ENCODE peak calls at places on chromosome 19, in nine cellular contexts. T is fibroblast of gingiva; B is stimulated activated CD8-positive, alpha-beta memory T cell treated with anti-CD3 and anti-CD28 coated beads, Interleukin-7, amount 100 ng/mL, for 1 hour; Y is AG04449; U is activated T-cell treated with anti-CD3 and anti-CD28 coated beads for 1 hour; P is HEK293T; N is stomach; Z is gastrocnemius medialis; C is heart right ventricle. M is an unnamed sample.

GRCh38 chr19:35059006-35059798 is 17.7 kb downstream of the HPN start:
- DNase-seq in U (no peak), B (no peak), Z (no peak), T (no peak), Y (no peak), N (no peak), C (no peak), P (no peak), M (no peak)

GRCh38 chr19:16180611-16181010 is 4.6 kb upstream of the FAM32A start:
- DNase-seq in Z (no peak), N (no peak), T (peak; percentile 53), C (no peak), Y (peak; percentile 77), U (no peak), P (no peak), B (no peak), M (no peak)

GRCh38 chr19:34975056-34975455 is 11.0 kb upstream of the ZNF792 start:
- DNase-seq in B (no peak), Z (no peak), T (no peak), C (no peak), P (no peak), U (no peak), Y (no peak), N (no peak), M (no peak)

GRCh38 chr19:4445963-4446668 is 11.5 kb downstream of the UBXN6 start:
- DNase-seq in U (no peak), Y (no peak), C (no peak), B (no peak), Z (no peak), P (no peak), N (no peak), T (no peak), M (no peak)

GRCh38 chr19:8145969-8146368 is 3.4 kb downstream of the FBN3 start:
- DNase-seq in U (no peak), Y (no peak), B (no peak), C (no peak), Z (no peak), P (no peak), T (no peak), N (no peak), M (no peak)

GRCh38 chr19:56403261-56403660 is 871 bp upstream of the ZNF583 start:
- DNase-seq in Y (no peak), T (no peak), Z (no peak), U (no peak), N (no peak), P (no peak), C (no peak), B (no peak), M (no peak)

GRCh38 chr19:21094347-21095025 is 12.5 kb downstream of the ZNF714 start:
- DNase-seq in Y (no peak), P (no peak), Z (no peak), U (no peak), C (no peak), N (no peak), B (no peak), T (no peak), M (no peak)

GRCh38 chr19:52343548-52343947 is 7.5 kb downstream of the ZNF610 start:
- DNase-seq in T (no peak), B (peak; percentile 19), Y (no peak), N (peak; percentile 36), Z (no peak), U (peak; percentile 28), C (peak; percentile 64), P (peak; percentile 51), M (peak; percentile 79)

GRCh38 chr19:11792942-11793341 is 5.4 kb upstream of the ZNF491 start:
- DNase-seq in P (no peak), C (no peak), B (no peak), Z (no peak), T (no peak), U (no peak), N (no peak), Y (no peak), M (no peak)

GRCh38 chr19:10747271-10747670 is 29.4 kb downstream of the DNM2 start:
- DNase-seq in T (no peak), Z (peak; percentile 27), P (no peak), Y (no peak), N (peak; percentile 58), C (no peak), U (no peak), B (no peak), M (no peak)

GRCh38 chr19:1880611-1881392 is 4.5 kb downstream of the ABHD17A start:
- DNase-seq in Y (no peak), C (no peak), T (no peak), B (no peak), Z (no peak), P (no peak), N (no peak), U (no peak), M (no peak)

GRCh38 chr19:5955638-5955935 is 22.4 kb downstream of the RANBP3 start:
- DNase-seq in U (no peak), Z (no peak), N (no peak), C (no peak), P (no peak), T (peak; percentile 82), Y (no peak), B (no peak), M (no peak)

GRCh38 chr19:1469200-1469935 is 9.6 kb downstream of the C19orf25 start:
- DNase-seq in Z (no peak), U (no peak), T (no peak), C (no peak), Y (no peak), B (no peak), P (no peak), N (no peak), M (no peak)

GRCh38 chr19:52889931-52890330 is 7.5 kb downstream of the ZNF320 start:
- DNase-seq in C (no peak), N (no peak), T (no peak), P (no peak), U (no peak), Y (no peak), B (no peak), Z (no peak), M (no peak)

GRCh38 chr19:4609878-4610511 is 29.3 kb upstream of the TNFAIP8L1 start:
- DNase-seq in P (no peak), N (no peak), C (peak; percentile 18), Z (no peak), U (no peak), T (no peak), Y (no peak), B (no peak), M (no peak)

GRCh38 chr19:18765224-18765623 is 25.9 kb downstream of the COMP start:
- DNase-seq in P (no peak), Z (no peak), U (no peak), C (no peak), T (no peak), Y (no peak), B (no peak), N (no peak), M (no peak)

GRCh38 chr19:46903458-46903857 is 42.7 kb downstream of the ARHGAP35 start:
- DNase-seq in N (no peak), T (no peak), U (no peak), Z (no peak), B (no peak), Y (no peak), C (no peak), P (no peak), M (no peak)

GRCh38 chr19:38209671-38210457 is 14.2 kb downstream of the DPF1 start:
- DNase-seq in Z (peak; percentile 54), B (no peak), C (peak; percentile 75), P (no peak), Y (no peak), T (peak; percentile 35), U (no peak), N (peak; percentile 49), M (peak; percentile 82)

GRCh38 chr19:13881231-13881691 is 4.3 kb downstream of the NANOS3 start:
- DNase-seq in U (no peak), Z (no peak), C (no peak), Y (no peak), T (no peak), P (no peak), B (no peak), N (no peak), M (peak; percentile 63)

GRCh38 chr19:18102916-18103542 is 5.5 kb downstream of the MAST3 start:
- DNase-seq in P (no peak), N (no peak), B (no peak), Y (no peak), T (no peak), C (no peak), Z (no peak), U (no peak), M (no peak)

GRCh38 chr19:23785982-23786381 is 27.3 kb upstream of the ZNF681 start:
- DNase-seq in U (no peak), Z (no peak), B (no peak), C (no peak), T (no peak), Y (no peak), P (no peak), N (no peak), M (no peak)

GRCh38 chr19:28615546-28615916 is 597.4 kb downstream of the UQCRFS1 start:
- DNase-seq in Y (no peak), U (no peak), C (no peak), B (no peak), Z (no peak), N (no peak), T (no peak), P (no peak), M (no peak)

GRCh38 chr19:33803383-33803782 is 6.7 kb downstream of the KCTD15 start:
- DNase-seq in C (no peak), P (no peak), N (no peak), U (no peak), T (no peak), Y (no peak), B (no peak), Z (no peak), M (no peak)

GRCh38 chr19:39179754-39180153 is 17.0 kb upstream of the NCCRP1 start:
- DNase-seq in U (no peak), B (no peak), Y (no peak), C (no peak), Z (no peak), P (no peak), N (no peak), T (no peak), M (no peak)

GRCh38 chr19:3508771-3509535 is 2.8 kb downstream of the FZR1 start:
- DNase-seq in Z (no peak), B (no peak), T (no peak), N (no peak), P (no peak), U (no peak), Y (no peak), C (no peak), M (no peak)

GRCh38 chr19:29587518-29587986 is 18.5 kb upstream of the POP4 start:
- DNase-seq in B (peak; percentile 23), U (peak; percentile 15), T (no peak), P (no peak), Y (no peak), Z (no peak), N (no peak), C (no peak), M (no peak)